ENCODE peak calls at places on chromosomes 2 and 18, in five cellular contexts. X is activated naive CD4-positive, alpha-beta T cell treated with anti-CD3 and anti-CD28 coated beads for 36 hours; R is IMR-90; Z is cardiac septum; S is naive thymus-derived CD8-positive, alpha-beta T cell. Q is an unnamed sample.

GRCh38 chr2:67670704-67671300 is 273.7 kb downstream of the ETAA1 start:
- DNase-seq in Z (no peak), S (no peak), R (no peak), X (no peak), Q (no peak)

GRCh38 chr2:102204638-102205037 is 17.8 kb downstream of the IL1RL2 start:
- DNase-seq in S (no peak), R (no peak), Z (no peak), X (no peak), Q (no peak)

GRCh38 chr2:236749346-236749745 is 179.7 kb downstream of the ACKR3 start:
- DNase-seq in Z (no peak), R (peak), S (no peak), X (no peak), Q (no peak)

GRCh38 chr2:72932045-72932444 is 14.7 kb downstream of the EMX1 start:
- DNase-seq in S (no peak), Z (no peak), R (peak), X (no peak), Q (no peak)

GRCh38 chr2:209917154-209917771 is 85.2 kb upstream of the RPE start:
- DNase-seq in R (no peak), S (no peak), Z (no peak), X (no peak), Q (no peak)

GRCh38 chr18:70046207-70046606 is 98.5 kb upstream of the CD226 start:
- DNase-seq in R (no peak), Z (no peak), S (no peak), X (no peak), Q (no peak)

GRCh38 chr2:197159681-197160211 is 150.8 kb downstream of the ANKRD44 start:
- DNase-seq in R (peak), X (peak), S (no peak), Z (no peak), Q (no peak)

GRCh38 chr18:47968721-47969120 is 38.3 kb upstream of the SMAD2 start:
- DNase-seq in R (no peak), S (no peak), Z (no peak), X (no peak), Q (no peak)